ENCODE peak calls at places on chromosomes 4 and X, in four cellular contexts. G is fibroblast of lung, T is PC-3, Z is left ventricle myocardium inferior. E is an unnamed sample.

GRCh38 chr4:107050525-107051135 is 14.5 kb upstream of the DKK2 start:
- DNase-seq in G (no peak), T (peak; percentile 21), Z (no peak), E (peak; percentile 38)

GRCh38 chr4:25535278-25535677 is 120.4 kb upstream of the SLC34A2 start:
- DNase-seq in G (no peak), T (no peak), Z (no peak), E (no peak)

GRCh38 chrX:136437774-136438173 is 50.0 kb upstream of the BRS3 start:
- DNase-seq in G (no peak), T (no peak), Z (no peak), E (no peak)

GRCh38 chr4:52001616-52002015 is 18.5 kb downstream of the LRRC66 start:
- DNase-seq in G (no peak), T (peak; percentile 88), Z (no peak), E (peak; percentile 50)

GRCh38 chr4:183765121-183765990 is 106.3 kb downstream of the TRAPPC11 start:
- DNase-seq in G (no peak), T (no peak), Z (peak; percentile 52), E (no peak)

GRCh38 chr4:72468904-72469502 is 100.0 kb downstream of the ADAMTS3 start:
- DNase-seq in G (peak; percentile 59), T (peak; percentile 83), Z (no peak), E (peak; percentile 54)

GRCh38 chr4:159191989-159192388 is 89.1 kb downstream of the RAPGEF2 start:
- DNase-seq in G (peak; percentile 72), T (peak; percentile 81), Z (no peak), E (peak; percentile 61)

GRCh38 chrX:40105016-40105790 is 7.4 kb upstream of the BCOR start:
- DNase-seq in G (no peak), T (no peak), Z (peak; percentile 52), E (peak; percentile 43)

GRCh38 chr4:73870778-73871177 is 1.6 kb downstream of the CXCL1 start:
- DNase-seq in G (peak; percentile 68), T (peak; percentile 38), Z (no peak), E (no peak)

GRCh38 chr4:135718019-135718418 is 1516.4 kb upstream of the PABPC4L start:
- DNase-seq in G (peak; percentile 38), T (peak; percentile 10), Z (no peak), E (peak; percentile 2)

GRCh38 chr4:139665690-139666529 is at the start of gene MGST2:
- DNase-seq in G (peak; percentile 73), T (peak; percentile 58), Z (peak; percentile 77), E (peak; percentile 65)

GRCh38 chr4:81635747-81636146 is 164.0 kb upstream of the RASGEF1B start:
- DNase-seq in G (no peak), T (peak; percentile 11), Z (no peak), E (no peak)

GRCh38 chr4:74504212-74504611 is 59.3 kb downstream of the AREG start:
- DNase-seq in G (peak; percentile 74), T (peak; percentile 45), Z (no peak), E (peak; percentile 76)

GRCh38 chr4:102758241-102758871 is 2.4 kb downstream of the MANBA start:
- DNase-seq in G (no peak), T (peak; percentile 25), Z (no peak), E (no peak)

GRCh38 chr4:85402371-85402770 is 72.6 kb upstream of the ARHGAP24 start:
- DNase-seq in G (peak; percentile 47), T (no peak), Z (no peak), E (peak; percentile 47)

GRCh38 chrX:132488819-132489255 is at the start of gene MBNL3:
- DNase-seq in G (peak; percentile 67), T (peak; percentile 49), Z (peak; percentile 27), E (peak; percentile 64)

GRCh38 chr4:127782025-127782274 is 172 bp upstream of the HSPA4L start:
- DNase-seq in G (peak; percentile 85), T (peak; percentile 82), Z (peak; percentile 86), E (peak; percentile 86)

GRCh38 chrX:19827088-19827487 is 60.3 kb downstream of the SH3KBP1 start:
- DNase-seq in G (no peak), T (no peak), Z (no peak), E (no peak)

GRCh38 chrX:129642641-129643040 is 12.1 kb downstream of the APLN start:
- DNase-seq in G (peak; percentile 31), T (no peak), Z (no peak), E (peak; percentile 69)

GRCh38 chr4:120922390-120923200 is at the start of gene PRDM5:
- DNase-seq in G (peak; percentile 71), T (peak; percentile 21), Z (peak; percentile 62), E (peak; percentile 40)

GRCh38 chr4:41963105-41963504 is 18.5 kb upstream of the DCAF4L1 start:
- DNase-seq in G (peak; percentile 38), T (peak; percentile 47), Z (no peak), E (peak; percentile 32)

GRCh38 chrX:78517124-78517523 is 142.0 kb downstream of the RTL3 start:
- DNase-seq in G (no peak), T (peak; percentile 80), Z (no peak), E (no peak)

GRCh38 chr4:107548211-107548905 is 171.7 kb downstream of the PAPSS1 start:
- DNase-seq in G (peak; percentile 23), T (peak; percentile 34), Z (no peak), E (no peak)

GRCh38 chrX:149494844-149495565 is 10.1 kb downstream of the IDS start:
- DNase-seq in G (no peak), T (peak; percentile 58), Z (no peak), E (no peak)

GRCh38 chrX:100748133-100748532 is 16.2 kb upstream of the SYTL4 start:
- DNase-seq in G (no peak), T (peak; percentile 44), Z (no peak), E (no peak)

GRCh38 chr4:80180743-80181142 is 16.6 kb upstream of the PRDM8 start:
- DNase-seq in G (no peak), T (peak; percentile 45), Z (no peak), E (no peak)

DNA sequence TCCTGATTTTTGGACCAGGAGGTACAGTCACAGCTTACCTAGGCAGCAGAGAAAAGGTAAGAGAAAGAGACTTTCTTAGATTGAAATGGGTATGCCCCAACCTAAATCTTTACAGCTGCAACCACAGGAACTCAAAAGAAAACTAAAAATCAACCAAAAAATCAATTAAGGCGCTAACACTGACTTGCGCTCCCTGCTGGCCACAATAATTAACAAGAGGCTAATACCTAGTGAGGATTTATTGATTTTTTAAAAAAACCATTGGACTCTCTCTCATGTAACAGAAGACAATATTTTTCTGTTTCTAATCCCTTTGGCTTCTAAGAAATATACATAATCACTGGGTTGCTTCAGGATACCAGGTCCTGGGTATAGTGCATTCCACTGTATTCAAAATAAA is 153.9 kb upstream of the TENM3 start:
- DNase-seq in G (no peak), T (peak; percentile 13), Z (no peak), E (no peak)
- TF ChIP-seq CTCF in G (no peak), T (peak; percentile 59), Z (no peak), E (no peak)

GRCh38 chrX:38717871-38718270 is 83.4 kb upstream of the MID1IP1 start:
- DNase-seq in G (peak; percentile 26), T (peak; percentile 46), Z (no peak), E (peak; percentile 35)
- TF ChIP-seq CTCF in G (peak; percentile 37), T (peak; percentile 69), Z (peak; percentile 59), E (peak; percentile 20)

GRCh38 chr4:24105183-24106039 is 215.6 kb upstream of the PPARGC1A start:
- DNase-seq in G (peak; percentile 99), T (peak; percentile 46), Z (no peak), E (peak; percentile 96)
- TF ChIP-seq CTCF in G (no peak), T (no peak), Z (no peak), E (no peak)

GRCh38 chr4:78864405-78865024 is 74.7 kb downstream of the PAQR3 start:
- DNase-seq in G (peak; percentile 92), T (peak; percentile 78), Z (no peak), E (peak; percentile 78)
- TF ChIP-seq CTCF in G (peak; percentile 47), T (peak; percentile 68), Z (peak; percentile 87), E (peak; percentile 61)

GRCh38 chrX:28595346-28595745 is 8.1 kb downstream of the IL1RAPL1 start:
- DNase-seq in G (no peak), T (no peak), Z (no peak), E (no peak)
- TF ChIP-seq CTCF in G (no peak), T (peak; percentile 38), Z (no peak), E (no peak)

DNA sequence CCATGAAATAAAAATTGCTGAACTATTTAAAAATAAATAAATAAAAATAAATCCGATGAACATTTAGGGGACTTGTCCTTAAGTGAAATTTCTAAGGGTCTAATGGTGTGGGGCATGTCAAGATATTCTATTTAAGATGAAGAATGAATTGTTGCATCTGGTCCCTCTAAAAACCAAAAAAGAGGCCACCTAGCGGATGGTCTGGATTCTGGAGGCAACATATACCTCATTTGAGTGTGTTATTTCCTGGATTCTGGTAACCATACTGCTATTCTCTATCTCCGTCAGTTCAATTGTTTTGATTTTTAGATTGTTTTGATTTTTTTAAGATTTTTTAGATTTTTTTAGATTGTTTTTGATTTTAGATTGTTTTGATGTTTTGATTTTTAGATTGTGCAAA is 28.3 kb downstream of the AGTR2 start:
- DNase-seq in G (no peak), T (peak; percentile 30), Z (no peak), E (peak; percentile 21)
- TF ChIP-seq CTCF in G (no peak), T (peak; percentile 54), Z (no peak), E (peak; percentile 8)

DNA sequence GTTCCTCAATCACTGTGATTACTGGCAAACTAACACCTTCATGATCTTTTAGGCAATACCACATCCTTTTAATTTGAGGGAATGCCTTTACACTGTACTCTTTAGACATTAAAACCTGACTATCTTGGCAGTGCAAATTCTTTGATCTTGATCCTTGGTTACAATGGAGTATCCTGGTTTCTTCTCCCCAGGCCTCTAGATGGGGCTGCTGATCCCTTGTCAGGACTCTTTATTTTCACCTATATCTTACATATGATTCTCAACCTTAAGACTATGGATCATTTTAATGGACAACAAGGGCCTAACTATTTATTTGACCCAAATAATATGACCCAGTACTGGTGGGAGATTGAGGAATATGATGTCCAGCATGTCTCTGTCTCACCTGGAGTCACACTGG is 1005.5 kb upstream of the INTU start:
- DNase-seq in G (peak; percentile 53), T (peak; percentile 20), Z (no peak), E (peak; percentile 63)
- TF ChIP-seq CTCF in G (peak; percentile 52), T (peak; percentile 57), Z (peak; percentile 46), E (peak; percentile 60)

DNA sequence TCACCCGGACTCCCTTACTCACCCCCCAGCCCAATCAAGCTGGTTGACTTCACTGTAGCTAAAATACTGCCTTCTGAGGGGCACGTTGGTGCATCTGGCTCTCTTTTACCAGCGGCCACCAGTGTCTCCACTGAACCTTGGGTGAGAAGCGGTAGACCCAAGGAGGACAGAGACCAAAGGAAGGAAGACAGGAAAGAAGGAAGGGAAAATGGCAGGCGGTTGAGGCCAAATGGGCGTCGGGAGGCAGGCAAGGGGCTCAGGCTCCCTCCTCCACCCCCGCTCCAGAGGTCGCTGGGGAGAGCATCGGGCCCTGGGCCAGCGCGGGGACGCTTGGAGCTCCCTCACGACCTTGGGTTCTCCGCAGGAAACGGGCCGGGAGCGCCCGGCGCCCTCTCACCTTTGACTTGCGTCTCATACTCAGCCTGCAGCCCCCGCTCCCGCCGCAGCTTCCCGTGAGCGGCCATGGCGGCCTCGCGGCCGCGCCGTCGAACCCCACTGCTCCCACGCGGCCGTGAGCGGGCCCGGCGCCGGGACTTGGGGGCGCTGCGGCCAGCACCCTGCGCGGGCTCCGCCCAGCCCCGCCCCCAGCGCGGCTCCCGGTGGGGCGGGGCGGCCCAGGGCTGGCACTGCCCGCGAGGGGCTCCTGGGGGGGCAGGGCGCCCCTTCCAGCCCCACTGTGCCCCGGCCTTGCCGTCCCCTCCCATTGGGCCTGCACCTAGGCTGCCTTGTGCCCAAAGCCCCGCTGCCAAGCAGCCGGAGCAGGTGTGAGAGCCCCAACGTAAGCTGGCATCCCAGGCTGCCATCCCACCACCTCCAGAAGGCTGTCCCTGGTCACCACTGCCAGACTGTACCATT is at the start of gene ARHGAP4:
- DNase-seq in G (no peak), T (no peak), Z (no peak), E (no peak)
- TF ChIP-seq CTCF in G (no peak), T (no peak), Z (no peak), E (no peak)